ENCODE peak calls at places on chromosome 5, in four cellular contexts. One of them, this sample, is unnamed.

GRCh38 chr5:140141241-140141640 is 15.5 kb downstream of the IGIP start:
- DNase-seq in astrocyte of the spinal cord: no peak
- DNase-seq in GM20000: no peak
- DNase-seq in RPMI8226: no peak
- DNase-seq in this sample: peak; percentile 49

GRCh38 chr5:1293416-1293996 is 1.4 kb downstream of the TERT start:
- DNase-seq in GM20000: no peak
- DNase-seq in astrocyte of the spinal cord: no peak
- DNase-seq in RPMI8226: no peak
- DNase-seq in this sample: no peak

GRCh38 chr5:75584641-75585040 is 26.6 kb upstream of the ANKDD1B start:
- DNase-seq in RPMI8226: no peak
- DNase-seq in astrocyte of the spinal cord: no peak
- DNase-seq in GM20000: no peak
- DNase-seq in this sample: no peak

GRCh38 chr5:39015743-39016586 is 58.2 kb downstream of the RICTOR start:
- DNase-seq in RPMI8226: no peak
- DNase-seq in GM20000: no peak
- DNase-seq in astrocyte of the spinal cord: peak; percentile 68
- DNase-seq in this sample: peak; percentile 84

GRCh38 chr5:130035388-130035787 is 131.1 kb downstream of the CHSY3 start:
- DNase-seq in GM20000: no peak
- DNase-seq in astrocyte of the spinal cord: no peak
- DNase-seq in RPMI8226: no peak
- DNase-seq in this sample: no peak

GRCh38 chr5:1923766-1924165 is 41.0 kb upstream of the IRX4 start:
- DNase-seq in GM20000: no peak
- DNase-seq in RPMI8226: no peak
- DNase-seq in astrocyte of the spinal cord: no peak
- DNase-seq in this sample: no peak

GRCh38 chr5:128315671-128316070 is 222.4 kb downstream of the FBN2 start:
- DNase-seq in astrocyte of the spinal cord: no peak
- DNase-seq in RPMI8226: no peak
- DNase-seq in GM20000: no peak
- DNase-seq in this sample: no peak

GRCh38 chr5:141051526-141051876 is 327 bp downstream of the PCDHB1 start:
- DNase-seq in GM20000: no peak
- DNase-seq in astrocyte of the spinal cord: no peak
- DNase-seq in RPMI8226: no peak
- DNase-seq in this sample: no peak